ENCODE peak calls at places on chromosomes 2 and 18, in four cellular contexts. G, K, Z and P are unnamed samples.

GRCh38 chr2:19158211-19158610 is 200.2 kb downstream of the OSR1 start:
- DNase-seq in G (peak), K (no peak), Z (no peak), P (no peak)

GRCh38 chr2:219519526-219519916 is 5.2 kb downstream of the ASIC4 start:
- DNase-seq in G (no peak), K (no peak), Z (no peak), P (no peak)

GRCh38 chr2:109645412-109646184 is 31.4 kb downstream of the SOWAHC start:
- DNase-seq in G (no peak), K (no peak), Z (no peak), P (no peak)

GRCh38 chr2:187360286-187360685 is 87.8 kb downstream of the CALCRL start:
- DNase-seq in G (peak), K (no peak), Z (no peak), P (no peak)

GRCh38 chr2:1501196-1501851 is 88.1 kb downstream of the TPO start:
- DNase-seq in G (no peak), K (no peak), Z (no peak), P (no peak)

GRCh38 chr18:48860276-48861180 is 90.2 kb downstream of the SMAD7 start:
- DNase-seq in G (no peak), K (no peak), Z (no peak), P (no peak)

GRCh38 chr2:233424028-233424951 is 70.0 kb downstream of the DGKD start:
- DNase-seq in G (peak), K (peak), Z (peak), P (no peak)

GRCh38 chr2:31404827-31405226 is 9.7 kb downstream of the XDH start:
- DNase-seq in G (no peak), K (no peak), Z (peak), P (no peak)

GRCh38 chr2:240143276-240143675 is 2.8 kb upstream of the OTOS start:
- DNase-seq in G (no peak), K (no peak), Z (no peak), P (no peak)

GRCh38 chr2:239932881-239933735 is 92.0 kb downstream of the NDUFA10 start:
- DNase-seq in G (no peak), K (no peak), Z (no peak), P (no peak)

GRCh38 chr2:232633413-232634318 is at the start of gene EFHD1:
- DNase-seq in G (peak), K (peak), Z (peak), P (peak)

GRCh38 chr2:54208364-54209240 is 47.4 kb downstream of the TSPYL6 start:
- DNase-seq in G (no peak), K (peak), Z (peak), P (no peak)

GRCh38 chr2:17083902-17084301 is 418.3 kb upstream of the CYRIA start:
- DNase-seq in G (no peak), K (peak), Z (no peak), P (no peak)

GRCh38 chr2:16671760-16672159 is 6.1 kb upstream of the CYRIA start:
- DNase-seq in G (peak), K (no peak), Z (peak), P (peak)

GRCh38 chr2:64492821-64493220 is 31.3 kb upstream of the AFTPH start:
- DNase-seq in G (no peak), K (no peak), Z (no peak), P (no peak)

GRCh38 chr18:74013955-74014354 is 133.7 kb downstream of the FBXO15 start:
- DNase-seq in G (peak), K (peak), Z (peak), P (no peak)

GRCh38 chr18:11689972-11690570 is 1.0 kb downstream of the GNAL start:
- DNase-seq in G (peak), K (peak), Z (peak), P (peak)

GRCh38 chr2:55761024-55761423 is 67.4 kb upstream of the PNPT1 start:
- DNase-seq in G (peak), K (no peak), Z (no peak), P (no peak)

GRCh38 chr2:196066794-196067382 is 1.7 kb downstream of the DNAH7 start:
- DNase-seq in G (peak), K (peak), Z (peak), P (no peak)

GRCh38 chr2:109507217-109507616 is 106.5 kb downstream of the SEPTIN10 start:
- DNase-seq in G (no peak), K (no peak), Z (no peak), P (no peak)

GRCh38 chr2:48026865-48027264 is 120.6 kb upstream of the FBXO11 start:
- DNase-seq in G (no peak), K (no peak), Z (no peak), P (no peak)

GRCh38 chr2:37555457-37555856 is 116.0 kb downstream of the CDC42EP3 start:
- DNase-seq in G (no peak), K (no peak), Z (no peak), P (no peak)

GRCh38 chr2:102206666-102207341 is 20.0 kb downstream of the IL1RL2 start:
- DNase-seq in G (no peak), K (no peak), Z (no peak), P (no peak)

GRCh38 chr2:177148477-177149154 is 64.0 kb upstream of the HNRNPA3 start:
- DNase-seq in G (peak), K (peak), Z (peak), P (peak)

GRCh38 chr2:104408266-104408665 is 445.6 kb upstream of the POU3F3 start:
- DNase-seq in G (no peak), K (no peak), Z (peak), P (no peak)

GRCh38 chr2:84946204-84947009 is 24.6 kb upstream of the KCMF1 start:
- DNase-seq in G (peak), K (peak), Z (peak), P (peak)

GRCh38 chr2:2321250-2321545 is 9.9 kb downstream of the MYT1L start:
- DNase-seq in G (no peak), K (no peak), Z (no peak), P (no peak)

GRCh38 chr2:220916931-220917330 is 655.2 kb downstream of the EPHA4 start:
- DNase-seq in G (no peak), K (no peak), Z (no peak), P (no peak)